ENCODE peak calls at places on chromosomes 4 and X, in five cellular contexts. X, F, C, U and Z are unnamed samples.

GRCh38 chr4:23788460-23788859 is 101.4 kb downstream of the PPARGC1A start:
- DNase-seq in X (no peak), F (peak), C (no peak), U (no peak), Z (peak)

GRCh38 chr4:20723463-20723862 is 23.2 kb downstream of the PACRGL start:
- DNase-seq in X (no peak), F (no peak), C (no peak), U (no peak), Z (no peak)

GRCh38 chrX:136931661-136932060 is 51.1 kb upstream of the RBMX start:
- DNase-seq in X (no peak), F (no peak), C (no peak), U (no peak), Z (no peak)

GRCh38 chr4:814312-814850 is 11.5 kb downstream of the CPLX1 start:
- DNase-seq in X (no peak), F (no peak), C (no peak), U (no peak), Z (no peak)

GRCh38 chr4:21366840-21367239 is 581.7 kb downstream of the KCNIP4 start:
- DNase-seq in X (no peak), F (no peak), C (no peak), U (no peak), Z (no peak)

GRCh38 chrX:66914082-66914481 is 275.2 kb upstream of the EDA2R start:
- DNase-seq in X (no peak), F (no peak), C (no peak), U (no peak), Z (no peak)

GRCh38 chr4:125316391-125316780 is 1.6 kb downstream of the FAT4 start:
- DNase-seq in X (no peak), F (no peak), C (peak), U (no peak), Z (no peak)

GRCh38 chrX:9614016-9614415 is 149.2 kb downstream of the TBL1X start:
- DNase-seq in X (no peak), F (no peak), C (no peak), U (no peak), Z (peak)

GRCh38 chr4:98433608-98434198 is 172.5 kb downstream of the RAP1GDS1 start:
- DNase-seq in X (no peak), F (no peak), C (no peak), U (no peak), Z (peak)

GRCh38 chrX:63503541-63503940 is 152.4 kb upstream of the SPIN4 start:
- DNase-seq in X (no peak), F (no peak), C (peak), U (no peak), Z (no peak)

GRCh38 chr4:86846921-86847320 is 2.3 kb downstream of the SLC10A6 start:
- DNase-seq in X (no peak), F (no peak), C (peak), U (no peak), Z (peak)

GRCh38 chr4:1244081-1244977 is 4.6 kb downstream of the CTBP1 start:
- DNase-seq in X (no peak), F (no peak), C (no peak), U (no peak), Z (no peak)

GRCh38 chr4:112813790-112814189 is 176.8 kb downstream of the LARP7 start:
- DNase-seq in X (peak), F (peak), C (peak), U (no peak), Z (peak)